ENCODE peak calls at places on chromosomes 12 and 14, in eight cellular contexts. T, J, W, O, X, Z, S and Y are unnamed samples.

GRCh38 chr14:22596354-22596879 is 1.7 kb upstream of the ABHD4 start:
- DNase-seq in T (no peak), J (no peak), W (no peak), O (no peak), X (no peak), Z (no peak), S (no peak), Y (no peak)

GRCh38 chr14:34199585-34199984 is 248.7 kb upstream of the EGLN3 start:
- DNase-seq in T (no peak), J (peak; percentile 70), W (no peak), O (no peak), X (no peak), Z (no peak), S (no peak), Y (no peak)

GRCh38 chr14:51650721-51651387 is 856 bp upstream of the FRMD6 start:
- DNase-seq in T (peak; percentile 8), J (no peak), W (no peak), O (peak; percentile 33), X (peak; percentile 28), Z (peak; percentile 48), S (no peak), Y (peak; percentile 58)

GRCh38 chr12:132761032-132761910 is at the start of gene ANKLE2:
- DNase-seq in T (peak; percentile 40), J (peak; percentile 89), W (peak; percentile 60), O (peak; percentile 80), X (peak; percentile 50), Z (peak; percentile 60), S (peak; percentile 47), Y (peak; percentile 61)

GRCh38 chr12:105738036-105738435 is 400.7 kb downstream of the NUAK1 start:
- DNase-seq in T (no peak), J (no peak), W (no peak), O (no peak), X (peak; percentile 46), Z (no peak), S (no peak), Y (peak; percentile 50)

GRCh38 chr14:75989134-75989533 is 3.6 kb downstream of the IFT43 start:
- DNase-seq in T (peak; percentile 62), J (peak; percentile 84), W (no peak), O (no peak), X (no peak), Z (peak; percentile 83), S (no peak), Y (no peak)

GRCh38 chr12:98440165-98440581 is 75.2 kb upstream of the TMPO start:
- DNase-seq in T (no peak), J (peak; percentile 93), W (no peak), O (no peak), X (peak; percentile 63), Z (no peak), S (no peak), Y (no peak)

GRCh38 chr12:109292342-109292711 is 16.8 kb downstream of the FOXN4 start:
- DNase-seq in T (no peak), J (no peak), W (no peak), O (no peak), X (no peak), Z (no peak), S (no peak), Y (no peak)

GRCh38 chr14:91897121-91897701 is 29.9 kb upstream of the TC2N start:
- DNase-seq in T (no peak), J (peak; percentile 78), W (no peak), O (no peak), X (peak; percentile 62), Z (peak; percentile 88), S (no peak), Y (peak; percentile 86)

GRCh38 chr14:76329150-76329881 is 46.6 kb upstream of the ESRRB start:
- DNase-seq in T (no peak), J (no peak), W (peak; percentile 17), O (no peak), X (no peak), Z (no peak), S (no peak), Y (no peak)

GRCh38 chr14:61574514-61574807 is 120.9 kb upstream of the HIF1A start:
- DNase-seq in T (no peak), J (no peak), W (no peak), O (no peak), X (no peak), Z (no peak), S (no peak), Y (no peak)

GRCh38 chr14:91127411-91127810 is 13.5 kb downstream of the DGLUCY start:
- DNase-seq in T (no peak), J (no peak), W (no peak), O (no peak), X (peak; percentile 68), Z (peak; percentile 84), S (no peak), Y (peak; percentile 86)

GRCh38 chr12:52913424-52913821 is 8.5 kb upstream of the KRT8 start:
- DNase-seq in T (no peak), J (no peak), W (no peak), O (no peak), X (no peak), Z (no peak), S (no peak), Y (no peak)

GRCh38 chr14:105476937-105477658 is 2.5 kb downstream of the CRIP2 start:
- DNase-seq in T (no peak), J (no peak), W (no peak), O (no peak), X (peak; percentile 30), Z (no peak), S (no peak), Y (no peak)

GRCh38 chr12:65685514-65685913 is 138.8 kb upstream of the HMGA2 start:
- DNase-seq in T (peak; percentile 36), J (peak; percentile 40), W (no peak), O (no peak), X (no peak), Z (no peak), S (no peak), Y (no peak)